ENCODE peak calls at places on chromosomes 6 and 20, in nine cellular contexts. One of them, this sample, is unnamed.

GRCh38 chr20:36754656-36755222 is 8.8 kb upstream of the NDRG3 start:
- DNase-seq in adrenal gland: peak
- DNase-seq in RWPE1: peak
- DNase-seq in AG09319: peak
- DNase-seq in uterus: peak
- DNase-seq in epithelial cell of esophagus: peak
- DNase-seq in heart right ventricle: no peak
- DNase-seq in fibroblast of lung: peak
- DNase-seq in astrocyte: peak
- DNase-seq in this sample: peak

GRCh38 chr6:36292170-36292569 is 22.3 kb downstream of the PNPLA1 start:
- DNase-seq in adrenal gland: no peak
- DNase-seq in AG09319: no peak
- DNase-seq in epithelial cell of esophagus: no peak
- DNase-seq in astrocyte: no peak
- DNase-seq in uterus: no peak
- DNase-seq in fibroblast of lung: no peak
- DNase-seq in heart right ventricle: no peak
- DNase-seq in RWPE1: no peak
- DNase-seq in this sample: no peak

GRCh38 chr6:56949925-56950495 is 4.9 kb upstream of the BEND6 start:
- DNase-seq in epithelial cell of esophagus: no peak
- DNase-seq in heart right ventricle: no peak
- DNase-seq in astrocyte: peak
- DNase-seq in adrenal gland: no peak
- DNase-seq in AG09319: no peak
- DNase-seq in RWPE1: no peak
- DNase-seq in fibroblast of lung: no peak
- DNase-seq in uterus: no peak
- DNase-seq in this sample: no peak

GRCh38 chr6:70894001-70894400 is 62.9 kb downstream of the B3GAT2 start:
- DNase-seq in RWPE1: no peak
- DNase-seq in astrocyte: no peak
- DNase-seq in fibroblast of lung: no peak
- DNase-seq in epithelial cell of esophagus: no peak
- DNase-seq in uterus: no peak
- DNase-seq in AG09319: no peak
- DNase-seq in heart right ventricle: no peak
- DNase-seq in adrenal gland: no peak
- DNase-seq in this sample: no peak

GRCh38 chr6:113719056-113719455 is 138.1 kb upstream of the MARCKS start:
- DNase-seq in astrocyte: no peak
- DNase-seq in uterus: no peak
- DNase-seq in fibroblast of lung: no peak
- DNase-seq in epithelial cell of esophagus: peak
- DNase-seq in heart right ventricle: no peak
- DNase-seq in AG09319: no peak
- DNase-seq in RWPE1: no peak
- DNase-seq in adrenal gland: no peak
- DNase-seq in this sample: peak

GRCh38 chr6:161109366-161109765 is 117.8 kb downstream of the MAP3K4 start:
- DNase-seq in uterus: no peak
- DNase-seq in astrocyte: no peak
- DNase-seq in AG09319: no peak
- DNase-seq in adrenal gland: no peak
- DNase-seq in RWPE1: no peak
- DNase-seq in epithelial cell of esophagus: no peak
- DNase-seq in heart right ventricle: no peak
- DNase-seq in fibroblast of lung: no peak
- DNase-seq in this sample: no peak

GRCh38 chr20:34040300-34041015 is 46.7 kb downstream of the RALY start:
- DNase-seq in AG09319: no peak
- DNase-seq in heart right ventricle: no peak
- DNase-seq in uterus: no peak
- DNase-seq in epithelial cell of esophagus: no peak
- DNase-seq in RWPE1: no peak
- DNase-seq in adrenal gland: no peak
- DNase-seq in astrocyte: no peak
- DNase-seq in fibroblast of lung: no peak
- DNase-seq in this sample: no peak

GRCh38 chr6:38427492-38428210 is 212.1 kb downstream of the BTBD9 start:
- DNase-seq in adrenal gland: no peak
- DNase-seq in heart right ventricle: no peak
- DNase-seq in RWPE1: no peak
- DNase-seq in AG09319: no peak
- DNase-seq in astrocyte: no peak
- DNase-seq in uterus: no peak
- DNase-seq in epithelial cell of esophagus: no peak
- DNase-seq in fibroblast of lung: no peak
- DNase-seq in this sample: no peak

GRCh38 chr6:85127696-85128225 is 322.1 kb upstream of the NT5E start:
- DNase-seq in AG09319: no peak
- DNase-seq in heart right ventricle: no peak
- DNase-seq in adrenal gland: no peak
- DNase-seq in epithelial cell of esophagus: no peak
- DNase-seq in RWPE1: no peak
- DNase-seq in uterus: no peak
- DNase-seq in astrocyte: no peak
- DNase-seq in fibroblast of lung: no peak
- DNase-seq in this sample: no peak

GRCh38 chr6:105459884-105460283 is 57.0 kb upstream of the PREP start:
- DNase-seq in fibroblast of lung: no peak
- DNase-seq in adrenal gland: no peak
- DNase-seq in epithelial cell of esophagus: peak
- DNase-seq in RWPE1: peak
- DNase-seq in heart right ventricle: no peak
- DNase-seq in AG09319: no peak
- DNase-seq in astrocyte: peak
- DNase-seq in uterus: no peak
- DNase-seq in this sample: peak

GRCh38 chr6:36054415-36054814 is 26.8 kb downstream of the MAPK14 start:
- DNase-seq in adrenal gland: no peak
- DNase-seq in AG09319: no peak
- DNase-seq in fibroblast of lung: no peak
- DNase-seq in heart right ventricle: no peak
- DNase-seq in astrocyte: no peak
- DNase-seq in uterus: no peak
- DNase-seq in RWPE1: no peak
- DNase-seq in epithelial cell of esophagus: no peak
- DNase-seq in this sample: no peak

GRCh38 chr6:125534430-125535263 is 214.8 kb upstream of the HEY2 start:
- DNase-seq in adrenal gland: no peak
- DNase-seq in heart right ventricle: no peak
- DNase-seq in uterus: no peak
- DNase-seq in epithelial cell of esophagus: no peak
- DNase-seq in astrocyte: no peak
- DNase-seq in fibroblast of lung: no peak
- DNase-seq in AG09319: no peak
- DNase-seq in RWPE1: no peak
- DNase-seq in this sample: no peak

GRCh38 chr20:61349447-61350165 is 97.5 kb downstream of the CDH4 start:
- DNase-seq in RWPE1: no peak
- DNase-seq in astrocyte: no peak
- DNase-seq in uterus: no peak
- DNase-seq in adrenal gland: no peak
- DNase-seq in heart right ventricle: no peak
- DNase-seq in AG09319: no peak
- DNase-seq in epithelial cell of esophagus: no peak
- DNase-seq in fibroblast of lung: no peak
- DNase-seq in this sample: no peak

GRCh38 chr6:130600880-130601341 is 226.3 kb upstream of the SMLR1 start:
- DNase-seq in astrocyte: peak
- DNase-seq in RWPE1: no peak
- DNase-seq in fibroblast of lung: peak
- DNase-seq in epithelial cell of esophagus: peak
- DNase-seq in heart right ventricle: no peak
- DNase-seq in adrenal gland: no peak
- DNase-seq in uterus: no peak
- DNase-seq in AG09319: no peak
- DNase-seq in this sample: no peak

GRCh38 chr6:16688984-16689636 is 72.2 kb downstream of the ATXN1 start:
- DNase-seq in adrenal gland: no peak
- DNase-seq in AG09319: no peak
- DNase-seq in heart right ventricle: no peak
- DNase-seq in RWPE1: peak
- DNase-seq in fibroblast of lung: peak
- DNase-seq in epithelial cell of esophagus: peak
- DNase-seq in astrocyte: peak
- DNase-seq in uterus: no peak
- DNase-seq in this sample: peak

GRCh38 chr6:13413906-13414555 is 73.4 kb downstream of the GFOD1 start:
- DNase-seq in fibroblast of lung: peak
- DNase-seq in RWPE1: no peak
- DNase-seq in astrocyte: no peak
- DNase-seq in AG09319: no peak
- DNase-seq in adrenal gland: no peak
- DNase-seq in epithelial cell of esophagus: no peak
- DNase-seq in heart right ventricle: peak
- DNase-seq in uterus: no peak
- DNase-seq in this sample: no peak

GRCh38 chr6:30795549-30796293 is 51.4 kb upstream of the IER3 start:
- DNase-seq in RWPE1: no peak
- DNase-seq in AG09319: no peak
- DNase-seq in fibroblast of lung: no peak
- DNase-seq in epithelial cell of esophagus: peak
- DNase-seq in adrenal gland: no peak
- DNase-seq in uterus: no peak
- DNase-seq in astrocyte: no peak
- DNase-seq in heart right ventricle: no peak
- DNase-seq in this sample: no peak

GRCh38 chr6:32837651-32838113 is 857 bp downstream of the TAP2 start:
- DNase-seq in AG09319: no peak
- DNase-seq in fibroblast of lung: no peak
- DNase-seq in uterus: no peak
- DNase-seq in astrocyte: peak
- DNase-seq in RWPE1: peak
- DNase-seq in epithelial cell of esophagus: peak
- DNase-seq in heart right ventricle: no peak
- DNase-seq in adrenal gland: peak
- DNase-seq in this sample: peak

DNA sequence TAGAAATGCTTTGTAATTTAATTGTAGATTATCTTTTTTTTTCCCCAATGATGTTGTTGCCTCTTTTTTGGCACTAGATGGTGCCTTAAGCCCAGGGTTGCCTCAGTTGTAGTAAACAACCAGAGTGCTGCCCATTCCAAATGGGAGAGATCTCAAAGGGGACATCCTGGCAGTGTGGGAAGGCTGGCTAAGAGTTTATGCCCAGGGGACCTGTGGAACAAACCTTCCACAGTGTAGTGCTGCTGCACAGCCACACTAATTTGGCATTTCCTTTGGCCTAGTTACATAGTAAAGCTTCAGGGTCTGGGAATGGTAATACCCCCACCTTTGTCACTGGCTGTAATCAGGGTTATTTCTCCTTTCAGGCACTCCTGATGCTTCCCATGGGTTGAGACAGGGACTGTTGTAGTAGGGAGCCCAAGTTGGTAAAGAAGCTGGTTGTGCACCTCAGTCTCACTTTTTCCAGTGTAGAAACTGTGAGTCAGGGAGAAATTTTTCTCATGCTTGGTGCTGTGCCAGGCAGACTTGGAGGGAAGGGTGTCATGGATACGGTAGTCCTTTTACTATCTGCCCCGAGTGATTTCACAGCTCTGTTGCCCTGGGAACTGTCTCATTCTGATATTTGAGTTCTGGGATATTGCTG is 177.8 kb upstream of the ECI2 start:
- DNase-seq in RWPE1: peak
- DNase-seq in fibroblast of lung: peak
- DNase-seq in adrenal gland: peak
- DNase-seq in heart right ventricle: no peak
- DNase-seq in epithelial cell of esophagus: peak
- DNase-seq in uterus: no peak
- DNase-seq in astrocyte: peak
- DNase-seq in AG09319: peak
- DNase-seq in this sample: peak
- TF ChIP-seq CTCF in RWPE1: peak
- TF ChIP-seq CTCF in fibroblast of lung: peak
- TF ChIP-seq CTCF in adrenal gland: peak
- TF ChIP-seq CTCF in heart right ventricle: peak
- TF ChIP-seq CTCF in epithelial cell of esophagus: peak
- TF ChIP-seq CTCF in uterus: no peak
- TF ChIP-seq CTCF in astrocyte: peak
- TF ChIP-seq CTCF in AG09319: peak
- TF ChIP-seq CTCF in this sample: peak

DNA sequence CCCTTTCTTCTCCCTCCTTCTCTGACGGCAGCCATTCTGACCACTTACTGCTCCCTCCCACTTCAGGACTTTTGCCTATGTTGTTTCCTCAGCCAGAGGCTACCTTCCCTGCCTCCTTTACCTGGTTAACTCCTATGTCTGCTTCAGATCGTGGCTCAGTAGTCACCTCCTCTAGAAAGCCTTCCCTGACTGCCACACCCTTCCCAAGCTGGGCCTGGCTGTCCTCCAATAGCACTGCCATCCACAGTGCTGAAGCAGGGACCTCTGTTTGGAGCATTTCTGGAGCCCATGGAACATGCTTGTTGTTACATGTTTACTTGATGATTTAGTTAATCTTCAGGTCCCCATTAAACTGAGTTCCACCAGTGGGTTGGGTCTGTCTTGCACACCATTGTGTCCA is 13.8 kb downstream of the XKR7 start:
- DNase-seq in fibroblast of lung: no peak
- DNase-seq in adrenal gland: no peak
- DNase-seq in astrocyte: no peak
- DNase-seq in heart right ventricle: no peak
- DNase-seq in epithelial cell of esophagus: no peak
- DNase-seq in AG09319: no peak
- DNase-seq in uterus: no peak
- DNase-seq in RWPE1: no peak
- DNase-seq in this sample: no peak
- TF ChIP-seq CTCF in fibroblast of lung: no peak
- TF ChIP-seq CTCF in adrenal gland: no peak
- TF ChIP-seq CTCF in astrocyte: no peak
- TF ChIP-seq CTCF in heart right ventricle: no peak
- TF ChIP-seq CTCF in epithelial cell of esophagus: no peak
- TF ChIP-seq CTCF in AG09319: no peak
- TF ChIP-seq CTCF in uterus: no peak
- TF ChIP-seq CTCF in RWPE1: no peak
- TF ChIP-seq CTCF in this sample: no peak

DNA sequence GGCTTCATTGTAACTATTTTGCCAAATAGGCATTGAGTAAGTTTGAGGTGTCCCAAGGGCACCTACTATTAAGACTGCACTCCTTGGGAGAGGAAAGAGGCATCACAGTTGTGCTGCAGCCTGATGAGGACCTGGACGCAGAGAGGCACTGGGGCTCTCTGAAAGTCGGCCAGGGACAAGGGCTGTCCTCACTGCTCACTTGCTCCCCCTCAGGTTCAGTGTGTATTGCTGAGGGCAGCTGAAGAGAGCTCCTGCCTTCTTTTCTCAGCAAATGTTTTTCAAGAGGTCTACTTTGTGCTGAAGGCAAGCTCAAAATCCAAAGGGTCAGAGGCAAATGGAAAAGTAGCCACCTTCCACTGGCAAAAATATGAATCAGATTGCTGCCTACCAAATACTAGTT is 331.8 kb downstream of the RIMS1 start:
- DNase-seq in RWPE1: peak
- DNase-seq in AG09319: no peak
- DNase-seq in fibroblast of lung: peak
- DNase-seq in astrocyte: peak
- DNase-seq in uterus: no peak
- DNase-seq in adrenal gland: peak
- DNase-seq in epithelial cell of esophagus: peak
- DNase-seq in heart right ventricle: no peak
- DNase-seq in this sample: peak
- TF ChIP-seq CTCF in RWPE1: no peak
- TF ChIP-seq CTCF in AG09319: peak
- TF ChIP-seq CTCF in fibroblast of lung: peak
- TF ChIP-seq CTCF in astrocyte: peak
- TF ChIP-seq CTCF in uterus: no peak
- TF ChIP-seq CTCF in adrenal gland: no peak
- TF ChIP-seq CTCF in epithelial cell of esophagus: peak
- TF ChIP-seq CTCF in heart right ventricle: no peak
- TF ChIP-seq CTCF in this sample: peak

GRCh38 chr20:50133474-50134217 is 19.9 kb downstream of the PEDS1 start:
- DNase-seq in epithelial cell of esophagus: no peak
- DNase-seq in fibroblast of lung: no peak
- DNase-seq in uterus: no peak
- DNase-seq in heart right ventricle: no peak
- DNase-seq in adrenal gland: peak
- DNase-seq in astrocyte: no peak
- DNase-seq in RWPE1: no peak
- DNase-seq in AG09319: no peak
- DNase-seq in this sample: no peak
- TF ChIP-seq CTCF in epithelial cell of esophagus: peak
- TF ChIP-seq CTCF in fibroblast of lung: no peak
- TF ChIP-seq CTCF in uterus: no peak
- TF ChIP-seq CTCF in heart right ventricle: no peak
- TF ChIP-seq CTCF in adrenal gland: peak
- TF ChIP-seq CTCF in astrocyte: no peak
- TF ChIP-seq CTCF in RWPE1: no peak
- TF ChIP-seq CTCF in AG09319: no peak
- TF ChIP-seq CTCF in this sample: no peak

This sample was measured in MCF 10A.